ENCODE peak calls at places on chromosome X, in four cellular contexts. One of them, this sample, is unnamed.

GRCh38 chrX:41666251-41666650 is 22.5 kb upstream of the GPR34 start:
- DNase-seq in H9: no peak
- DNase-seq in breast epithelium: no peak
- DNase-seq in H1: no peak
- DNase-seq in this sample: no peak

GRCh38 chrX:148457279-148457678 is 43.1 kb upstream of the AFF2 start:
- DNase-seq in H9: no peak
- DNase-seq in breast epithelium: no peak
- DNase-seq in H1: no peak
- DNase-seq in this sample: no peak

GRCh38 chrX:125236955-125237354 is 82.7 kb upstream of the TEX13C start:
- DNase-seq in H9: no peak
- DNase-seq in breast epithelium: no peak
- DNase-seq in H1: no peak
- DNase-seq in this sample: no peak

GRCh38 chrX:40864972-40865371 is 129.6 kb upstream of the MED14 start:
- DNase-seq in H9: no peak
- DNase-seq in breast epithelium: no peak
- DNase-seq in H1: no peak
- DNase-seq in this sample: no peak

GRCh38 chrX:41970419-41970818 is 47.1 kb upstream of the CASK start:
- DNase-seq in H9: no peak
- DNase-seq in breast epithelium: no peak
- DNase-seq in H1: no peak
- DNase-seq in this sample: no peak

GRCh38 chrX:40755291-40756249 is 20.2 kb upstream of the MED14 start:
- DNase-seq in H9: peak
- DNase-seq in breast epithelium: peak
- DNase-seq in H1: no peak
- DNase-seq in this sample: no peak

GRCh38 chrX:133859860-133860259 is 125.5 kb downstream of the GPC3 start:
- DNase-seq in H9: no peak
- DNase-seq in breast epithelium: no peak
- DNase-seq in H1: no peak
- DNase-seq in this sample: no peak

GRCh38 chrX:1391370-1391706 is 575 bp downstream of the SLC25A6 start:
- DNase-seq in H9: no peak
- DNase-seq in breast epithelium: no peak
- DNase-seq in H1: peak
- DNase-seq in this sample: no peak

GRCh38 chrX:140715787-140716186 is 6.2 kb downstream of the LINC00632 start:
- DNase-seq in H9: no peak
- DNase-seq in breast epithelium: no peak
- DNase-seq in H1: no peak
- DNase-seq in this sample: no peak

GRCh38 chrX:44344687-44345086 is 1.2 kb upstream of the EFHC2 start:
- DNase-seq in H9: no peak
- DNase-seq in breast epithelium: no peak
- DNase-seq in H1: no peak
- DNase-seq in this sample: no peak

GRCh38 chrX:116204947-116205346 is 34.4 kb downstream of the AGTR2 start:
- DNase-seq in H9: no peak
- DNase-seq in breast epithelium: no peak
- DNase-seq in H1: no peak
- DNase-seq in this sample: no peak

GRCh38 chrX:110042521-110042920 is 39.6 kb downstream of the TMEM164 start:
- DNase-seq in H9: no peak
- DNase-seq in breast epithelium: no peak
- DNase-seq in H1: no peak
- DNase-seq in this sample: no peak

GRCh38 chrX:153572601-153573000 is 26.3 kb downstream of the CCNQ start:
- DNase-seq in H9: no peak
- DNase-seq in breast epithelium: no peak
- DNase-seq in H1: no peak
- DNase-seq in this sample: no peak

GRCh38 chrX:41086627-41086932 is 1.3 kb downstream of the USP9X start:
- DNase-seq in H9: no peak
- DNase-seq in breast epithelium: no peak
- DNase-seq in H1: no peak
- DNase-seq in this sample: no peak

GRCh38 chrX:52082578-52082977 is 13.6 kb upstream of the MAGED4B start:
- DNase-seq in H9: no peak
- DNase-seq in breast epithelium: no peak
- DNase-seq in H1: no peak
- DNase-seq in this sample: no peak

GRCh38 chrX:120468071-120468470 is 1.0 kb downstream of the LAMP2 start:
- DNase-seq in H9: no peak
- DNase-seq in breast epithelium: no peak
- DNase-seq in H1: no peak
- DNase-seq in this sample: no peak

GRCh38 chrX:12972239-12972638 is 2.7 kb upstream of the TMSB4X start:
- DNase-seq in H9: no peak
- DNase-seq in breast epithelium: no peak
- DNase-seq in H1: no peak
- DNase-seq in this sample: no peak

GRCh38 chrX:72146527-72146926 is 14.8 kb upstream of the RTL5 start:
- DNase-seq in H9: no peak
- DNase-seq in breast epithelium: no peak
- DNase-seq in H1: no peak
- DNase-seq in this sample: no peak

GRCh38 chrX:110983024-110983423 is 113.0 kb upstream of the PAK3 start:
- DNase-seq in H9: no peak
- DNase-seq in breast epithelium: no peak
- DNase-seq in H1: no peak
- DNase-seq in this sample: no peak

GRCh38 chrX:48179691-48180090 is 16.9 kb downstream of the SSX5 start:
- DNase-seq in H9: no peak
- DNase-seq in breast epithelium: no peak
- DNase-seq in H1: no peak
- DNase-seq in this sample: no peak

GRCh38 chrX:136202889-136203288 is 48.3 kb downstream of the MAP7D3 start:
- DNase-seq in H9: no peak
- DNase-seq in breast epithelium: no peak
- DNase-seq in H1: no peak
- DNase-seq in this sample: no peak

GRCh38 chrX:65266482-65266881 is 268.1 kb downstream of the LAS1L start:
- DNase-seq in H9: no peak
- DNase-seq in breast epithelium: no peak
- DNase-seq in H1: no peak
- DNase-seq in this sample: no peak

GRCh38 chrX:1389181-1389992 is 2.5 kb downstream of the SLC25A6 start:
- DNase-seq in H9: no peak
- DNase-seq in breast epithelium: no peak
- DNase-seq in H1: no peak
- DNase-seq in this sample: no peak

GRCh38 chrX:43693602-43694406 is 37.7 kb downstream of the MAOA start:
- DNase-seq in H9: no peak
- DNase-seq in breast epithelium: no peak
- DNase-seq in H1: no peak
- DNase-seq in this sample: no peak

GRCh38 chrX:47501226-47502071 is 18.4 kb upstream of the ZNF41 start:
- DNase-seq in H9: no peak
- DNase-seq in breast epithelium: no peak
- DNase-seq in H1: no peak
- DNase-seq in this sample: no peak

GRCh38 chrX:69124108-69124507 is 41.1 kb downstream of the PJA1 start:
- DNase-seq in H9: no peak
- DNase-seq in breast epithelium: no peak
- DNase-seq in H1: no peak
- DNase-seq in this sample: no peak

GRCh38 chrX:65871671-65872311 is 168.1 kb downstream of the VSIG4 start:
- DNase-seq in H9: peak
- DNase-seq in breast epithelium: no peak
- DNase-seq in H1: peak
- DNase-seq in this sample: no peak

GRCh38 chrX:3052864-3053263 is 11.6 kb downstream of the ARSF start:
- DNase-seq in H9: no peak
- DNase-seq in breast epithelium: no peak
- DNase-seq in H1: no peak
- DNase-seq in this sample: no peak

GRCh38 chrX:136525738-136526606 is 6.0 kb upstream of the VGLL1 start:
- DNase-seq in H9: no peak
- DNase-seq in breast epithelium: peak
- DNase-seq in H1: no peak
- DNase-seq in this sample: no peak

GRCh38 chrX:19772759-19773623 is 114.4 kb downstream of the SH3KBP1 start:
- DNase-seq in H9: no peak
- DNase-seq in breast epithelium: no peak
- DNase-seq in H1: no peak
- DNase-seq in this sample: no peak

DNA sequence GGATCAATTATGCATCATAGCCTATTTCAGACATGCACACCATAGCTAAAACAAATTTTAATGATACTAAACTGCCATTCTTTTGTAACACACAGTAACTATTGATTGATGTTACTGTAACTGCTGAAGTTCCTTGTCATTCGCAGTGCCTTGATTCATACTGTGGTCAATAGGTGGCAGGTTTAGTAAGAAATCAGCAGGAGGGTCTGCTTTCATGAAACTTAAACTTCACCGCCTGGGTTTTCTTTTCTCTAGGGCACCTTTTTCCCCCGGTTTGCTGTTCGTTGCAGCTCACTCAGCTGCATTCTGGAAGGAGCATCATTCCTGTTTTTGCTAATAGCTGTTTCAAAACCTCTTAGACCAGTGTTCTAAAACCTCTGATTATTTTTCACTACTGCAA is 88.1 kb downstream of the RPA4 start:
- DNase-seq in H9: peak
- DNase-seq in breast epithelium: no peak
- DNase-seq in H1: no peak
- DNase-seq in this sample: no peak
- TF ChIP-seq CTCF in H9: peak
- TF ChIP-seq CTCF in breast epithelium: no peak
- TF ChIP-seq CTCF in H1: no peak
- TF ChIP-seq CTCF in this sample: no peak

GRCh38 chrX:37697169-37697760 is 11.7 kb downstream of the XK start:
- DNase-seq in H9: no peak
- DNase-seq in breast epithelium: no peak
- DNase-seq in H1: no peak
- DNase-seq in this sample: no peak
- TF ChIP-seq CTCF in H9: no peak
- TF ChIP-seq CTCF in breast epithelium: no peak
- TF ChIP-seq CTCF in H1: no peak
- TF ChIP-seq CTCF in this sample: no peak

DNA sequence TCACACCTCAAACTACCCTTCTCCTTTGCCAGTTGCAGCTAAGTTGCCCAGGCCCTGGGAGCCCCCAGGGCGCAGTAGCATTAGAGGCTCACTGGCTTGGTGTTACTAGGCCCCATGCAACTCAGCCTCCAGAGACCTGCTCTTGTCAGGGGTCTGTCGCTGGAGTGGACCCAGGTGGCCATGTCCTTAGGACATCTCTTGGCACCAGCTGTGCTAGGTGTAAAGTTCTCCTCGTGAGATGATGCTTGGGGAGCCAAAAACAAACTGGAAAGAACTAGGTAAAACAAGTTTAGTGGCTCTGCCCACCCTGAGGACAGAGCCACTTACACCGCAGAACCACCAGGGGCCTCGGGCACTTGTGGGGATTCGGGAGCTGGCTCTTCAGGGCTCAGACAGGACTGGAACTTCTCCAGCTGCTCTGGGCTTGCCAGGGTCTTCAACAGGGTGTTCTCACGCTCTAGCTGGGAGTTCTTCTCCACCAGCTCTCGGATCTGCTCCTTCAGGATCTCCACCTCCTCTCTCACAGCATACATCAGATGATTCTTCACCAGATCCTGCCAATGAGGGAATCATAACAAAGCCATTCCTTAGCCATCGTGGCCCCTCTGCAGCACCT is 61.3 kb downstream of the TSC22D3 start:
- DNase-seq in H9: no peak
- DNase-seq in breast epithelium: no peak
- DNase-seq in H1: no peak
- DNase-seq in this sample: no peak
- TF ChIP-seq CTCF in H9: peak
- TF ChIP-seq CTCF in breast epithelium: no peak
- TF ChIP-seq CTCF in H1: peak
- TF ChIP-seq CTCF in this sample: no peak

GRCh38 chrX:54786972-54787371 is 11.1 kb downstream of the ITIH6 start:
- DNase-seq in H9: peak
- DNase-seq in breast epithelium: no peak
- DNase-seq in H1: no peak
- DNase-seq in this sample: no peak

GRCh38 chrX:54788446-54788845 is 9.6 kb downstream of the ITIH6 start:
- DNase-seq in H9: no peak
- DNase-seq in breast epithelium: no peak
- DNase-seq in H1: no peak
- DNase-seq in this sample: no peak

DNA sequence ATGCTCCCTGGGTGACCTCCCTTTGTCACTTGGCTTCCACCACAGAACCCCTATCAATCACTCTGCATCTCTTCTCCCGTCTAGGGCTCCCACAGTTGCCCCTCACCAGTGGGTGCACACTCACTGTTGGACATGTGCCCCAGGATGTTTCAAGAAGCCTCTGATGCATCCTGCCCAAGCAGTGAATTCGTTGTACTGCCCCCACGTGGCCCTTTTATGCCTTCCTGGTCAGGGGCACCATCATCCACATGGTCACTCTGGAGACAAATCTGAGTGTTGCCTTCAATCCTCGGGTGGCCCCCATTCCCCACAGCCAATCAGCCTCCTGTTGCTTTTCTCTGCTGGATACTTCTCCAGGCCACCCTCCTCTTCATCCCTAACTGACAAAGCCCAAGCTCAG is 12.2 kb downstream of the ITIH6 start:
- DNase-seq in H9: peak
- DNase-seq in breast epithelium: no peak
- DNase-seq in H1: no peak
- DNase-seq in this sample: no peak
- TF ChIP-seq CTCF in H9: peak
- TF ChIP-seq CTCF in breast epithelium: no peak
- TF ChIP-seq CTCF in H1: peak
- TF ChIP-seq CTCF in this sample: no peak

This sample was measured in omental fat pad.